ENCODE peak calls at places on chromosomes 7 and 10, in seven cellular contexts. One of them, this sample, is unnamed.

GRCh38 chr7:102914585-102914984 is 1.8 kb downstream of the LRRC17 start:
- DNase-seq in neural progenitor cell: peak
- DNase-seq in SK-N-SH: no peak
- DNase-seq in cardiac muscle cell: peak
- DNase-seq in esophagus squamous epithelium: no peak
- DNase-seq in fibroblast of villous mesenchyme: no peak
- DNase-seq in AG04450: peak
- DNase-seq in this sample: peak

GRCh38 chr7:81195033-81195432 is 276.2 kb upstream of the SEMA3C start:
- DNase-seq in neural progenitor cell: no peak
- DNase-seq in SK-N-SH: no peak
- DNase-seq in cardiac muscle cell: no peak
- DNase-seq in esophagus squamous epithelium: no peak
- DNase-seq in fibroblast of villous mesenchyme: no peak
- DNase-seq in AG04450: no peak
- DNase-seq in this sample: peak

GRCh38 chr7:143240323-143241168 is 18.7 kb downstream of the TAS2R40 start:
- DNase-seq in neural progenitor cell: peak
- DNase-seq in SK-N-SH: peak
- DNase-seq in cardiac muscle cell: peak
- DNase-seq in esophagus squamous epithelium: no peak
- DNase-seq in fibroblast of villous mesenchyme: peak
- DNase-seq in AG04450: peak
- DNase-seq in this sample: peak

GRCh38 chr10:80529604-80530003 is 8.1 kb upstream of the SH2D4B start:
- DNase-seq in neural progenitor cell: no peak
- DNase-seq in SK-N-SH: no peak
- DNase-seq in cardiac muscle cell: no peak
- DNase-seq in esophagus squamous epithelium: no peak
- DNase-seq in fibroblast of villous mesenchyme: peak
- DNase-seq in AG04450: no peak
- DNase-seq in this sample: no peak

GRCh38 chr10:31612082-31612481 is 293.1 kb downstream of the ZEB1 start:
- DNase-seq in neural progenitor cell: no peak
- DNase-seq in SK-N-SH: no peak
- DNase-seq in cardiac muscle cell: no peak
- DNase-seq in esophagus squamous epithelium: no peak
- DNase-seq in fibroblast of villous mesenchyme: no peak
- DNase-seq in AG04450: no peak
- DNase-seq in this sample: no peak

GRCh38 chr10:17961551-17962422 is 10.1 kb downstream of the SLC39A12 start:
- DNase-seq in neural progenitor cell: no peak
- DNase-seq in SK-N-SH: no peak
- DNase-seq in cardiac muscle cell: no peak
- DNase-seq in esophagus squamous epithelium: no peak
- DNase-seq in fibroblast of villous mesenchyme: peak
- DNase-seq in AG04450: no peak
- DNase-seq in this sample: peak

GRCh38 chr7:82428186-82428961 is 15.2 kb downstream of the CACNA2D1 start:
- DNase-seq in neural progenitor cell: no peak
- DNase-seq in SK-N-SH: no peak
- DNase-seq in cardiac muscle cell: no peak
- DNase-seq in esophagus squamous epithelium: no peak
- DNase-seq in fibroblast of villous mesenchyme: peak
- DNase-seq in AG04450: peak
- DNase-seq in this sample: peak

GRCh38 chr7:95921543-95921942 is 149.2 kb downstream of the DYNC1I1 start:
- DNase-seq in neural progenitor cell: no peak
- DNase-seq in SK-N-SH: no peak
- DNase-seq in cardiac muscle cell: no peak
- DNase-seq in esophagus squamous epithelium: no peak
- DNase-seq in fibroblast of villous mesenchyme: no peak
- DNase-seq in AG04450: no peak
- DNase-seq in this sample: peak

GRCh38 chr7:40983106-40983505 is 719.8 kb downstream of the INHBA start:
- DNase-seq in neural progenitor cell: no peak
- DNase-seq in SK-N-SH: no peak
- DNase-seq in cardiac muscle cell: no peak
- DNase-seq in esophagus squamous epithelium: no peak
- DNase-seq in fibroblast of villous mesenchyme: peak
- DNase-seq in AG04450: no peak
- DNase-seq in this sample: no peak

GRCh38 chr7:18895456-18895855 is 222.0 kb downstream of the TWIST1 start:
- DNase-seq in neural progenitor cell: no peak
- DNase-seq in SK-N-SH: no peak
- DNase-seq in cardiac muscle cell: no peak
- DNase-seq in esophagus squamous epithelium: no peak
- DNase-seq in fibroblast of villous mesenchyme: peak
- DNase-seq in AG04450: peak
- DNase-seq in this sample: peak

GRCh38 chr7:77698042-77698625 is 1.9 kb downstream of the RSBN1L start:
- DNase-seq in neural progenitor cell: no peak
- DNase-seq in SK-N-SH: no peak
- DNase-seq in cardiac muscle cell: no peak
- DNase-seq in esophagus squamous epithelium: no peak
- DNase-seq in fibroblast of villous mesenchyme: peak
- DNase-seq in AG04450: no peak
- DNase-seq in this sample: no peak
- H3K4me3 ChIP-seq in neural progenitor cell: peak
- H3K4me3 ChIP-seq in SK-N-SH: peak
- H3K4me3 ChIP-seq in cardiac muscle cell: peak
- H3K4me3 ChIP-seq in esophagus squamous epithelium: peak
- H3K4me3 ChIP-seq in fibroblast of villous mesenchyme: peak
- H3K4me3 ChIP-seq in AG04450: peak
- H3K4me3 ChIP-seq in this sample: peak

DNA sequence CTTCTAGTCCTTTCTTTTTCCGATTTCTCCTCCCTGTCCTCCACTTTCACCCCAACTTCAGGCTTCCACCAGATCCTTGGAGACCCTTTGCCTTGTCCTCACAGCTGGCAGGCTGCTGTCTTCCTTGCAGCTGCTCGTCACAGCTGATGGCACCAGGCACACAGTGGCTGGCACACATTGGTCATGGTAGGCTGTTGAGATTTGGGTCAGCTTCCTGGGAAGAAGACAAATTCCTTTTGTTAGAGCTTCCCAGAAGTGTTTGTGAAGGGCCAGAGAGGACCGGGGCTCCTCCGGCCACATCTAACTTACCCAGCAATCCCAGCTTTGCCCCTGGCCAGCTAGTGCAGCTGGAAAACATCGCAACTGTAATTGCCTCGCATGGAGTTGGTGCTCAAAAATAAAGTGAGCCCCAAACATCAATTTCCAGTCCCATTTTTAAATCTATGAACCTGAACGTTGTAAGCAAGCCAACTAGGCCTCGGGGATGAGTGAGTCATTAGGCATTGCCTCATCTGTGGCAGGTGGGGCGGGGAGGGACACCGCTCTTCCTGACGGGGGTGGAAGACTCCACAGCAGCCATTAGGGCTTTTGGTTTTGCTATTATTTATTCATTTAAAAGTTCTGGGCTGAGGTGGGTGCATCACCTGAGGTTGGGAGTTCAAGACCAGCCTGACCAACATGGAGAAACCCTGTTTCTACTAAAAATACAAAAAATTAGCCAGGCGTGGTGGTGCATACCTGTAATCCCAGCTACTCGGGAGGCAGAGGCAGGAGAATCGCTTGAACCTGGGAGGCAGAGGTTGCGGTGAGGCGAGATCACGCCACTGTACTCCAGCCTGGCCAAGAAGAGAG is 12.4 kb downstream of the CPA5 start:
- DNase-seq in neural progenitor cell: no peak
- DNase-seq in SK-N-SH: peak
- DNase-seq in cardiac muscle cell: no peak
- DNase-seq in esophagus squamous epithelium: no peak
- DNase-seq in fibroblast of villous mesenchyme: peak
- DNase-seq in AG04450: peak
- DNase-seq in this sample: peak
- TF ChIP-seq CTCF in neural progenitor cell: no peak
- TF ChIP-seq CTCF in SK-N-SH: no peak
- TF ChIP-seq CTCF in cardiac muscle cell: no peak
- TF ChIP-seq CTCF in esophagus squamous epithelium: no peak
- TF ChIP-seq CTCF in fibroblast of villous mesenchyme: no peak
- TF ChIP-seq CTCF in AG04450: no peak
- TF ChIP-seq CTCF in this sample: no peak

DNA sequence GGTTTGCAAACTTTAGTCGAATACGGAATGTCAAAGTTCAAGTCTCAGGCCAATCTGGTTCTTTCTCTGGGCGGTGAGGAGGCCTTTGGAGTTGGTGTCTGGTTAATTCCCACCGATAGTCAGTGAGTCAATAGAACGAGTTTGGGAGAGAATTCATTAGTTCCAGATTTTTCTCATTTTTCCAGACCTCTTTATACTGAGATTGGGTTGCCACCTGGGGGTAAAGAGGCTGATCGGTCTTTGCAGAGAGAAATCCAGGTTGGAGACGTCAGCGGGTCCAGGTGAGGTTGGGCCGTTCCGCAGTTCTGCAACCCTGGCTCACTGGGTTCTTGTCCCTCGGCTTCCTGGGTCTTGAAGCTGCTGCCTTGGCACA is 1.3 kb downstream of the CUX1 start:
- DNase-seq in neural progenitor cell: no peak
- DNase-seq in SK-N-SH: no peak
- DNase-seq in cardiac muscle cell: no peak
- DNase-seq in esophagus squamous epithelium: no peak
- DNase-seq in fibroblast of villous mesenchyme: no peak
- DNase-seq in AG04450: no peak
- DNase-seq in this sample: no peak
- H3K4me3 ChIP-seq in neural progenitor cell: peak
- H3K4me3 ChIP-seq in SK-N-SH: no peak
- H3K4me3 ChIP-seq in cardiac muscle cell: no peak
- H3K4me3 ChIP-seq in esophagus squamous epithelium: no peak
- H3K4me3 ChIP-seq in fibroblast of villous mesenchyme: peak
- H3K4me3 ChIP-seq in AG04450: no peak
- H3K4me3 ChIP-seq in this sample: no peak

GRCh38 chr7:110446658-110447057 is 644.3 kb upstream of the LRRN3 start:
- DNase-seq in neural progenitor cell: no peak
- DNase-seq in SK-N-SH: no peak
- DNase-seq in cardiac muscle cell: no peak
- DNase-seq in esophagus squamous epithelium: no peak
- DNase-seq in fibroblast of villous mesenchyme: no peak
- DNase-seq in AG04450: no peak
- DNase-seq in this sample: no peak

GRCh38 chr7:110442386-110442837 is 648.5 kb upstream of the LRRN3 start:
- DNase-seq in neural progenitor cell: peak
- DNase-seq in SK-N-SH: peak
- DNase-seq in cardiac muscle cell: peak
- DNase-seq in esophagus squamous epithelium: no peak
- DNase-seq in fibroblast of villous mesenchyme: peak
- DNase-seq in AG04450: no peak
- DNase-seq in this sample: peak
- TF ChIP-seq CTCF in neural progenitor cell: peak
- TF ChIP-seq CTCF in SK-N-SH: peak
- TF ChIP-seq CTCF in cardiac muscle cell: no peak
- TF ChIP-seq CTCF in esophagus squamous epithelium: no peak
- TF ChIP-seq CTCF in fibroblast of villous mesenchyme: peak
- TF ChIP-seq CTCF in AG04450: peak
- TF ChIP-seq CTCF in this sample: peak

GRCh38 chr10:77461636-77462296 is 175.8 kb downstream of the KCNMA1 start:
- DNase-seq in neural progenitor cell: no peak
- DNase-seq in SK-N-SH: no peak
- DNase-seq in cardiac muscle cell: no peak
- DNase-seq in esophagus squamous epithelium: no peak
- DNase-seq in fibroblast of villous mesenchyme: no peak
- DNase-seq in AG04450: no peak
- DNase-seq in this sample: peak

GRCh38 chr10:77456414-77456813 is 181.2 kb downstream of the KCNMA1 start:
- DNase-seq in neural progenitor cell: no peak
- DNase-seq in SK-N-SH: peak
- DNase-seq in cardiac muscle cell: no peak
- DNase-seq in esophagus squamous epithelium: no peak
- DNase-seq in fibroblast of villous mesenchyme: no peak
- DNase-seq in AG04450: no peak
- DNase-seq in this sample: no peak

GRCh38 chr10:77457266-77457665 is 180.3 kb downstream of the KCNMA1 start:
- DNase-seq in neural progenitor cell: no peak
- DNase-seq in SK-N-SH: no peak
- DNase-seq in cardiac muscle cell: no peak
- DNase-seq in esophagus squamous epithelium: no peak
- DNase-seq in fibroblast of villous mesenchyme: no peak
- DNase-seq in AG04450: no peak
- DNase-seq in this sample: no peak

GRCh38 chr10:77458986-77459590 is 178.5 kb downstream of the KCNMA1 start:
- DNase-seq in neural progenitor cell: no peak
- DNase-seq in SK-N-SH: no peak
- DNase-seq in cardiac muscle cell: peak
- DNase-seq in esophagus squamous epithelium: no peak
- DNase-seq in fibroblast of villous mesenchyme: peak
- DNase-seq in AG04450: no peak
- DNase-seq in this sample: peak

DNA sequence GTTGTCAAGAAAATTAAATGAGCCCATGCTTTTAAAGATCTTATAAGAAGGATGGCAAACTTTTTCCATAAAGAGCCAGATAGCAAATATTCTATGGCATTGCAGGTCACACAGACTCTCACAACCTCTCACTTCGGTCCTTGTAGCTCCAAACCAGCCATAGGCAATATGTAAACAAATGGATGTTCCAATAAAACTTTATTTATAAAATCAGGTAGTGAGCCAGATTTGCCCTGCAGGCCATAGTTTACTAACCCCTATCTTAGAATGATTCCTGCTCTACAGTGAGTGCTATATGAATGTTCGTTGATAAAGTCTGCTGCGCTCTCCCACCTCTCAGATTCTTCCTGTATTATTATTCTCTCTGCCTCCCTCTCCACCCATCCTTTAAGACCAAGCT is 177.7 kb downstream of the KCNMA1 start:
- DNase-seq in neural progenitor cell: no peak
- DNase-seq in SK-N-SH: no peak
- DNase-seq in cardiac muscle cell: no peak
- DNase-seq in esophagus squamous epithelium: no peak
- DNase-seq in fibroblast of villous mesenchyme: no peak
- DNase-seq in AG04450: no peak
- DNase-seq in this sample: no peak
- H3K4me3 ChIP-seq in neural progenitor cell: no peak
- H3K4me3 ChIP-seq in SK-N-SH: no peak
- H3K4me3 ChIP-seq in cardiac muscle cell: no peak
- H3K4me3 ChIP-seq in esophagus squamous epithelium: no peak
- H3K4me3 ChIP-seq in fibroblast of villous mesenchyme: no peak
- H3K4me3 ChIP-seq in AG04450: no peak
- H3K4me3 ChIP-seq in this sample: no peak

DNA sequence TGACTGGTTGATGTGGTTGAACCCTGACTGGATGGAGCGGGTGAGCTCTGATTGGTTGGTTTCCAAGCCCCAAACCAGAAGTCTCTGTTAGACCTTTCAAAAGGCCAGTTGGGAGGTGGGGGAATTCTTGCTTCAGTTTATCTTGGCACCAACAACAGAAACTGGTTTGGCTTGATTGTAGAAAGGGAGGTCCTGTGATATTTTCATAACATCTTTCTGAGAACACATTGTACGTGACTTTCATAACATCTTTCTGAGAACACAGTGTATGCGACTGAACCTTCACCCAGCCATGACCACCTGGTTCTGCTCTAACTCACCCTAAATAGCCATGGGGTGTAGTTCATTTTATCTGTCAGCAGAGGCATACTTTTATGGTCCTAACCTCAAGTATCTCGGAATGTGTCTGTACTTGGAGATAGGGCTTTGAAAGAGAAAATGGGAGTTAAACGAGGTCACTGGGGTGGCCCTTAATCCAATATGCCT is 88.3 kb downstream of the GALNT17 start:
- DNase-seq in neural progenitor cell: no peak
- DNase-seq in SK-N-SH: no peak
- DNase-seq in cardiac muscle cell: no peak
- DNase-seq in esophagus squamous epithelium: no peak
- DNase-seq in fibroblast of villous mesenchyme: no peak
- DNase-seq in AG04450: no peak
- DNase-seq in this sample: no peak
- TF ChIP-seq CTCF in neural progenitor cell: no peak
- TF ChIP-seq CTCF in SK-N-SH: no peak
- TF ChIP-seq CTCF in cardiac muscle cell: no peak
- TF ChIP-seq CTCF in esophagus squamous epithelium: peak
- TF ChIP-seq CTCF in fibroblast of villous mesenchyme: no peak
- TF ChIP-seq CTCF in AG04450: no peak
- TF ChIP-seq CTCF in this sample: no peak

GRCh38 chr7:47535033-47535703 is 46.7 kb downstream of the TNS3 start:
- DNase-seq in neural progenitor cell: peak
- DNase-seq in SK-N-SH: peak
- DNase-seq in cardiac muscle cell: no peak
- DNase-seq in esophagus squamous epithelium: no peak
- DNase-seq in fibroblast of villous mesenchyme: peak
- DNase-seq in AG04450: no peak
- DNase-seq in this sample: no peak
- H3K4me3 ChIP-seq in neural progenitor cell: peak
- H3K4me3 ChIP-seq in SK-N-SH: peak
- H3K4me3 ChIP-seq in cardiac muscle cell: no peak
- H3K4me3 ChIP-seq in esophagus squamous epithelium: no peak
- H3K4me3 ChIP-seq in fibroblast of villous mesenchyme: peak
- H3K4me3 ChIP-seq in AG04450: peak
- H3K4me3 ChIP-seq in this sample: no peak

This sample was measured in cardiac fibroblast.